ENCODE peak calls at places on chromosomes 16 and 17, in five cellular contexts. One of them, this sample, is unnamed.

GRCh38 chr17:8500609-8501008 is 64.9 kb downstream of the NDEL1 start:
- DNase-seq in A549: no peak
- DNase-seq in K562: no peak
- DNase-seq in GM12878: no peak
- DNase-seq in HepG2: no peak
- DNase-seq in this sample: no peak

GRCh38 chr17:45155483-45155882 is 6.2 kb upstream of the HEXIM2 start:
- DNase-seq in A549: no peak
- DNase-seq in K562: no peak
- DNase-seq in GM12878: no peak
- DNase-seq in HepG2: no peak
- DNase-seq in this sample: no peak

GRCh38 chr17:17978481-17979424 is 6.1 kb downstream of the DRC3 start:
- DNase-seq in A549: no peak
- DNase-seq in K562: no peak
- DNase-seq in GM12878: no peak
- DNase-seq in HepG2: no peak
- DNase-seq in this sample: no peak

GRCh38 chr16:71893888-71894228 is 1.5 kb upstream of the IST1 start:
- DNase-seq in A549: no peak
- DNase-seq in K562: no peak
- DNase-seq in GM12878: no peak
- DNase-seq in HepG2: no peak
- DNase-seq in this sample: no peak

GRCh38 chr16:85796599-85796998 is 2.7 kb downstream of the EMC8 start:
- DNase-seq in A549: no peak
- DNase-seq in K562: no peak
- DNase-seq in GM12878: no peak
- DNase-seq in HepG2: peak
- DNase-seq in this sample: no peak

GRCh38 chr16:87657621-87658192 is 55.4 kb downstream of the JPH3 start:
- DNase-seq in A549: peak
- DNase-seq in K562: peak
- DNase-seq in GM12878: no peak
- DNase-seq in HepG2: peak
- DNase-seq in this sample: peak

GRCh38 chr17:45091778-45092425 is 30.8 kb downstream of the NMT1 start:
- DNase-seq in A549: peak
- DNase-seq in K562: no peak
- DNase-seq in GM12878: no peak
- DNase-seq in HepG2: no peak
- DNase-seq in this sample: no peak

GRCh38 chr17:78996781-78997201 is 12.8 kb downstream of the CANT1 start:
- DNase-seq in A549: no peak
- DNase-seq in K562: no peak
- DNase-seq in GM12878: no peak
- DNase-seq in HepG2: no peak
- DNase-seq in this sample: no peak

GRCh38 chr16:29701214-29701555 is 22.2 kb downstream of the QPRT start:
- DNase-seq in A549: no peak
- DNase-seq in K562: no peak
- DNase-seq in GM12878: no peak
- DNase-seq in HepG2: no peak
- DNase-seq in this sample: no peak

GRCh38 chr17:19242926-19243325 is 5.8 kb downstream of the EPN2 start:
- DNase-seq in A549: no peak
- DNase-seq in K562: no peak
- DNase-seq in GM12878: no peak
- DNase-seq in HepG2: no peak
- DNase-seq in this sample: no peak

GRCh38 chr17:40281663-40282062 is 6.0 kb upstream of the CDC6 start:
- DNase-seq in A549: no peak
- DNase-seq in K562: no peak
- DNase-seq in GM12878: no peak
- DNase-seq in HepG2: no peak
- DNase-seq in this sample: peak

GRCh38 chr17:37429442-37429841 is 22.8 kb downstream of the TADA2A start:
- DNase-seq in A549: no peak
- DNase-seq in K562: no peak
- DNase-seq in GM12878: no peak
- DNase-seq in HepG2: no peak
- DNase-seq in this sample: no peak
- TF ChIP-seq JUNB in A549: no peak
- TF ChIP-seq JUNB in K562: no peak
- TF ChIP-seq JUNB in GM12878: no peak
- TF ChIP-seq JUNB in HepG2: no peak
- TF ChIP-seq JUNB in this sample: no peak

GRCh38 chr17:48615963-48616718 is 1.0 kb upstream of the HOXB8 start:
- DNase-seq in A549: no peak
- DNase-seq in K562: no peak
- DNase-seq in GM12878: no peak
- DNase-seq in HepG2: no peak
- DNase-seq in this sample: no peak

GRCh38 chr17:48617515-48618365 is 2.6 kb upstream of the HOXB8 start:
- DNase-seq in A549: no peak
- DNase-seq in K562: no peak
- DNase-seq in GM12878: no peak
- DNase-seq in HepG2: no peak
- DNase-seq in this sample: peak

GRCh38 chr17:48615212-48615962 is at the start of gene HOXB8:
- DNase-seq in A549: no peak
- DNase-seq in K562: no peak
- DNase-seq in GM12878: no peak
- DNase-seq in HepG2: no peak
- DNase-seq in this sample: no peak

GRCh38 chr17:48618366-48618896 is 3.3 kb upstream of the HOXB8 start:
- DNase-seq in A549: peak
- DNase-seq in K562: peak
- DNase-seq in GM12878: no peak
- DNase-seq in HepG2: peak
- DNase-seq in this sample: peak

DNA sequence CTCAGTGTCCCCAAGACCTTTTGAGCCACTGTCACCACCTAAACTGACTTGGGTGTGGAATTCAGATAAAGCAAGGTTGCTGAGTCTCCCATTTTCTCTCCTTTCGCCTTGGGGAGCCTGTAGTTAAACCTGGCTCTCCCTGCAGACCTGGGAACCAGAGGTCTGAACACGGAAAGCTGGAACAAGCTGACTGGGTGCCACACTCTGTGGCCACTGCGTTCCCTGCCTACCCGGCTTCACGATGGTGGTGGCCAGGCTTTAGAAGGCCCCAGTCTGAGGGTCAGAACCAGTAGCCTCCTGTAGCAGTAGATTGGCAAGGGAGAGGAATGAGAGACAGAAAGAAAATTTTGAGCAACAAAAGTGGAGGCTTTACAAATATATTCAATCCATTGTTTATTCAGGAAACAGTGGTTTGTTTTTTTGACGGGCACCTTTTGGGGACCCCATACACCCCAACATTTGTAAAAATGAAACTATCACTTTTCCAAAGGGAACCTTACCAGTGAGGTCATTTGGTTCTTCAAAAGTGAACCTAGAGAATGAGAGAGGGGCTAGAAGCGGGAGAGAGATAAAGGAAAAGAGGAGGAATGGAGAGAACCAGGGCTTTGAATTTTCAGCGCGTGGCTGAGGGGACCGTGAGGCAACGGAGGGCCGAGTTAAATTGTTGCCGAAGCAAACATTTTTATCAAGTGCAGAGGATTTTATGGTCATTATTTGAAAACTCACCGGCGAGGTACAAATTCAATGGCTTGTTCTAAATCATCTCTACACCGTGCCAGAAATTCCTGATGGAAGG is 1.8 kb upstream of the HOXB8 start:
- DNase-seq in A549: no peak
- DNase-seq in K562: no peak
- DNase-seq in GM12878: no peak
- DNase-seq in HepG2: no peak
- DNase-seq in this sample: no peak
- TF ChIP-seq JUNB in A549: no peak
- TF ChIP-seq JUNB in K562: no peak
- TF ChIP-seq JUNB in GM12878: no peak
- TF ChIP-seq JUNB in HepG2: no peak
- TF ChIP-seq JUNB in this sample: no peak

GRCh38 chr16:76634847-76635697 is 357.9 kb downstream of the CNTNAP4 start:
- DNase-seq in A549: no peak
- DNase-seq in K562: peak
- DNase-seq in GM12878: no peak
- DNase-seq in HepG2: no peak
- DNase-seq in this sample: no peak

GRCh38 chr16:76639685-76640289 is 362.6 kb downstream of the CNTNAP4 start:
- DNase-seq in A549: peak
- DNase-seq in K562: no peak
- DNase-seq in GM12878: no peak
- DNase-seq in HepG2: peak
- DNase-seq in this sample: peak
- TF ChIP-seq JUNB in A549: no peak
- TF ChIP-seq JUNB in K562: no peak
- TF ChIP-seq JUNB in GM12878: no peak
- TF ChIP-seq JUNB in HepG2: no peak
- TF ChIP-seq JUNB in this sample: no peak

GRCh38 chr17:81429813-81430510 is 34.7 kb downstream of the BAHCC1 start:
- DNase-seq in A549: no peak
- DNase-seq in K562: no peak
- DNase-seq in GM12878: no peak
- DNase-seq in HepG2: no peak
- DNase-seq in this sample: no peak

GRCh38 chr17:81428121-81428515 is 32.9 kb downstream of the BAHCC1 start:
- DNase-seq in A549: no peak
- DNase-seq in K562: no peak
- DNase-seq in GM12878: no peak
- DNase-seq in HepG2: no peak
- DNase-seq in this sample: no peak

GRCh38 chr17:81428945-81429344 is 33.7 kb downstream of the BAHCC1 start:
- DNase-seq in A549: no peak
- DNase-seq in K562: no peak
- DNase-seq in GM12878: no peak
- DNase-seq in HepG2: no peak
- DNase-seq in this sample: no peak

GRCh38 chr17:81428521-81428920 is 33.3 kb downstream of the BAHCC1 start:
- DNase-seq in A549: no peak
- DNase-seq in K562: no peak
- DNase-seq in GM12878: no peak
- DNase-seq in HepG2: no peak
- DNase-seq in this sample: no peak

DNA sequence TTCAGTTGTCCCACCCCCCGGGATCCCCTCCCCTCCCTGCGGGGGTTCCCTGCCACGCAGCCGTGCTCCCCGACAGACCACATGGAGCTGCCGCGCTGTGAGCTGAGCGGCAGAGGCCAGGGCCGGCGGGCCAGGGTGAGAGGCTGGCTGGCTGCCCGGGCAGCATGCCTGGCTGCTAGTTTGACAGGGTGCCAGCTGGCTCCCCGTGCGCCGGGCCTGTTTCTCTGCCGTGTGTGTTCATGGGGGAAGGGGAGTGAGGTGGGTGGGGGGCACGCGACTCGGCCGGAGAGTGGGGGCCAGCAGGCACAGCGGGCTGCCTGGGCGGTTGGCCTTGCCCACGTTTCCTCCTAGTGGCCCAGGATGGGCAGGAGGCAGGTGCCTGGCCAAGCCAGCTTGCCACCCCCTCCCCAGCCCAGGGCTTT is 34.1 kb downstream of the BAHCC1 start:
- DNase-seq in A549: peak
- DNase-seq in K562: no peak
- DNase-seq in GM12878: no peak
- DNase-seq in HepG2: no peak
- DNase-seq in this sample: no peak
- TF ChIP-seq JUNB in A549: no peak
- TF ChIP-seq JUNB in K562: no peak
- TF ChIP-seq JUNB in GM12878: no peak
- TF ChIP-seq JUNB in HepG2: no peak
- TF ChIP-seq JUNB in this sample: no peak

GRCh38 chr17:50564916-50565315 is 4.4 kb downstream of the CACNA1G start:
- DNase-seq in A549: peak
- DNase-seq in K562: no peak
- DNase-seq in GM12878: no peak
- DNase-seq in HepG2: no peak
- DNase-seq in this sample: no peak
- TF ChIP-seq JUNB in A549: no peak
- TF ChIP-seq JUNB in K562: no peak
- TF ChIP-seq JUNB in GM12878: no peak
- TF ChIP-seq JUNB in HepG2: no peak
- TF ChIP-seq JUNB in this sample: no peak

GRCh38 chr16:48188449-48189102 is 32.8 kb upstream of the ABCC12 start:
- DNase-seq in A549: no peak
- DNase-seq in K562: no peak
- DNase-seq in GM12878: peak
- DNase-seq in HepG2: peak
- DNase-seq in this sample: no peak
- TF ChIP-seq JUNB in A549: no peak
- TF ChIP-seq JUNB in K562: no peak
- TF ChIP-seq JUNB in GM12878: peak
- TF ChIP-seq JUNB in HepG2: no peak
- TF ChIP-seq JUNB in this sample: no peak

DNA sequence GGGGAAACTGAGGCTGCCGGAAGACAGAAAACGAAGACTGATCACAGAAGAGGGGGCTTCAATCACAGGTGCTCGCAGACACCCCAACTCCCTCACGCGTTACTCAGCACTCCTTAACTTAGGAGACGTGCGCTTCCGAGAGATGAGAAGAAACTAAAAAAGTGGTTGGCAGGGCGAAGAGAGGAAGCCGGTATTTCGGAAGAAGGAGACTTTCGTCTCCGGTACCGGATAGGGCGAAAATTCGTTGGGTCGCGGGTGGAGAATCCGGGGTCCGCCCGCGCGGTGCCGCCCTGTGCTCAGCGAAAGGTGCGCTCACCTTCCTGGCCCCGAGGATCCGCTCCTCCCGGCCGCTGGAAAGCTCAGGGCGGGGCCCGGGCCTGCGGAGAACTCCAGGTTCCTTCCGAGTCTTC is 917 bp upstream of the TBX2 start:
- DNase-seq in A549: no peak
- DNase-seq in K562: no peak
- DNase-seq in GM12878: no peak
- DNase-seq in HepG2: no peak
- DNase-seq in this sample: no peak
- TF ChIP-seq JUNB in A549: no peak
- TF ChIP-seq JUNB in K562: no peak
- TF ChIP-seq JUNB in GM12878: no peak
- TF ChIP-seq JUNB in HepG2: no peak
- TF ChIP-seq JUNB in this sample: no peak

DNA sequence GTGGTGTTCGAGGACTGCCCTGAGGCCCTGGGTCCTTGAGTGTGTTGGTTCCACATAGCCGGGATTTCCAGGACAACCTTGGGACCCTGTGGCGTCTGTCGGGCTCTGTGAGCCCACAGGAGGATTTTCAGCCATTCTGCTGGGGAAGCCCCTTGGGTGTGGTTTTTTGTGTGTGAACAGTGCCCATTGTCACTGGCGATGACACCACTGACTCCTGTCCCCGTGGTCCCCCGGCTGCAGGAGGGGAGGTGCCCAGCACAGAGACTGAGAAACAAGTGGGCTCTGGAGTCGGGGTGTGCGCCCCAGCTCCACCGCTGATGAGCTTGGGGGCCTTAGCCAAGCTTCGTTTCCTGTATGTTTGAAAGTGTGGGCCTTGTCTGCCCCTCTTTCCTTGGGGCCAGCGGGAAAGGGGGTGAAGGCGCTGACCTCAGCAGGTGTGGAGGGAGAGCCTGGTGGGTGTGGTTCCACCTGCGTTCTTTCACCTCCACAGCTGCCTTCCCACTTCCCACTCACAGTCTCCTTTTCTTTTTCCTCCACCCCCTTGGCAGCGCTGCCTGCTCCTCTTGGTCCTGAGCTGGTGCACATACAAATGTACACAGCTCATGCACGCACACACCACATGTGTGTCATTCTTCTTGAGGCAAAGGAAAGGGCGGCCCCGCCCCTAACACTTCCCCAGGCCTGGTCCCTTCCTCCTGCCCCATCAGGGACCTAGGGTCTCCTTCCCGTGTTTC is 16.1 kb downstream of the MGRN1 start:
- DNase-seq in A549: no peak
- DNase-seq in K562: no peak
- DNase-seq in GM12878: no peak
- DNase-seq in HepG2: no peak
- DNase-seq in this sample: no peak
- TF ChIP-seq JUNB in A549: no peak
- TF ChIP-seq JUNB in K562: no peak
- TF ChIP-seq JUNB in GM12878: no peak
- TF ChIP-seq JUNB in HepG2: no peak
- TF ChIP-seq JUNB in this sample: no peak

This sample was measured in GM23338.